ENCODE peak calls at places on chromosomes 6 and 20, in nine cellular contexts. L is upper lobe of right lung; W is GM23248; N is CD8-positive, alpha-beta T cell; S is left lung; D is fibroblast of lung; T is GM12878; G is left ventricle myocardium inferior; U is upper lobe of left lung. K is an unnamed sample. For H3K27me3 and H3K4me1, the result is how much of the 10 kb centered on the place peaks cover.

GRCh38 chr6:131381052-131381451 is 192.0 kb upstream of the ARG1 start:
- DNase-seq in T (no peak), S (no peak), D (no peak), W (no peak), L (no peak), U (no peak), N (no peak), G (no peak), K (no peak)

GRCh38 chr6:11710221-11710836 is 68.3 kb downstream of the ADTRP start:
- DNase-seq in N (peak), T (no peak), D (no peak), L (no peak), U (no peak), G (no peak), W (no peak), S (no peak), K (no peak)

GRCh38 chr20:35604444-35604750 is 11.2 kb upstream of the SPAG4 start:
- DNase-seq in N (no peak), W (peak), L (peak), D (no peak), T (no peak), G (no peak), U (no peak), S (no peak), K (no peak)

GRCh38 chr6:109241199-109241598 is 141.1 kb downstream of the CD164 start:
- DNase-seq in W (peak), L (no peak), U (no peak), D (peak), T (no peak), N (no peak), G (no peak), S (no peak), K (no peak)

GRCh38 chr6:35635601-35636597 is 52.8 kb downstream of the FKBP5 start:
- DNase-seq in D (peak), G (no peak), S (no peak), N (no peak), U (no peak), W (no peak), L (no peak), T (no peak), K (no peak)

GRCh38 chr6:170085475-170086401 is 205.1 kb downstream of the DLL1 start:
- DNase-seq in U (peak), W (no peak), L (peak), G (peak), N (peak), S (peak), D (no peak), T (no peak), K (no peak)

GRCh38 chr6:55474386-55474785 is 104.6 kb downstream of the HMGCLL1 start:
- DNase-seq in W (peak), S (no peak), D (no peak), G (no peak), T (no peak), N (no peak), U (no peak), L (no peak), K (no peak)

GRCh38 chr6:129599467-129599866 is 110.5 kb downstream of the ARHGAP18 start:
- DNase-seq in L (no peak), U (no peak), T (no peak), W (no peak), G (no peak), D (no peak), N (no peak), S (no peak), K (no peak)

GRCh38 chr6:70686548-70687133 is 19.0 kb downstream of the SMAP1 start:
- DNase-seq in G (no peak), N (no peak), U (no peak), D (peak), W (peak), L (no peak), T (no peak), S (no peak), K (no peak)

GRCh38 chr6:121800047-121800446 is 364.6 kb downstream of the GJA1 start:
- DNase-seq in G (no peak), U (no peak), T (no peak), S (no peak), L (no peak), D (no peak), N (no peak), W (peak), K (no peak)

GRCh38 chr6:155646443-155646842 is 190.8 kb upstream of the NOX3 start:
- DNase-seq in U (no peak), D (peak), L (no peak), W (no peak), S (no peak), T (no peak), N (no peak), G (no peak), K (no peak)

GRCh38 chr6:87789198-87789899 is 87.3 kb upstream of the AKIRIN2 start:
- DNase-seq in N (no peak), S (peak), L (no peak), W (peak), T (no peak), U (no peak), G (no peak), D (peak), K (no peak)

GRCh38 chr6:129684903-129685639 is 24.9 kb downstream of the ARHGAP18 start:
- DNase-seq in W (no peak), T (no peak), D (no peak), U (no peak), L (no peak), G (no peak), N (no peak), S (no peak), K (no peak)

GRCh38 chr6:139977887-139978332 is 603.5 kb upstream of the CITED2 start:
- DNase-seq in N (no peak), D (peak), L (no peak), W (peak), T (no peak), U (no peak), G (no peak), S (no peak), K (no peak)

GRCh38 chr6:27091661-27092315 is 155.7 kb upstream of the PRSS16 start:
- DNase-seq in T (peak), D (peak), S (no peak), G (no peak), W (peak), L (no peak), N (no peak), U (peak), K (no peak)

GRCh38 chr20:59159091-59159821 is 4.4 kb upstream of the ZNF831 start:
- DNase-seq in S (no peak), D (no peak), T (no peak), W (no peak), L (no peak), N (peak), U (no peak), G (no peak), K (no peak)

GRCh38 chr6:20341564-20341963 is 60.1 kb upstream of the E2F3 start:
- DNase-seq in U (no peak), L (no peak), D (no peak), T (no peak), S (no peak), G (no peak), W (no peak), N (no peak), K (no peak)

GRCh38 chr6:22147983-22148797 is 148.6 kb downstream of the PRL start:
- DNase-seq in G (no peak), S (peak), N (no peak), T (no peak), U (no peak), D (peak), L (no peak), W (peak), K (no peak)

GRCh38 chr6:99993533-99994251 is at the start of gene MCHR2:
- DNase-seq in T (no peak), S (no peak), D (no peak), W (peak), U (peak), N (no peak), L (peak), G (no peak), K (no peak)

GRCh38 chr6:147227770-147228320 is 23.6 kb downstream of the STXBP5 start:
- DNase-seq in G (no peak), L (no peak), T (no peak), S (no peak), W (peak), N (no peak), U (no peak), D (no peak), K (no peak)

GRCh38 chr6:45543298-45544235 is 165.8 kb upstream of the SUPT3H start:
- DNase-seq in W (peak), S (no peak), N (no peak), T (no peak), D (peak), U (no peak), G (no peak), L (no peak), K (no peak)

GRCh38 chr6:74044417-74045096 is 348.6 kb downstream of the CD109 start:
- DNase-seq in N (no peak), S (no peak), D (peak), T (no peak), W (peak), G (no peak), L (no peak), U (no peak), K (no peak)

GRCh38 chr6:129096651-129097290 is 213.8 kb downstream of the LAMA2 start:
- DNase-seq in T (no peak), U (no peak), N (no peak), W (no peak), G (no peak), S (no peak), L (no peak), D (no peak), K (no peak)

GRCh38 chr20:20887593-20888272 is 175.3 kb upstream of the RALGAPA2 start:
- DNase-seq in D (no peak), U (peak), N (no peak), T (no peak), L (no peak), G (no peak), W (no peak), S (no peak), K (no peak)
- H3K27me3 ChIP-seq in D (under half), U (under half), N (under half), T (under half), L (under half), G (half or more), W (under half), S (under half), K (under half)

DNA sequence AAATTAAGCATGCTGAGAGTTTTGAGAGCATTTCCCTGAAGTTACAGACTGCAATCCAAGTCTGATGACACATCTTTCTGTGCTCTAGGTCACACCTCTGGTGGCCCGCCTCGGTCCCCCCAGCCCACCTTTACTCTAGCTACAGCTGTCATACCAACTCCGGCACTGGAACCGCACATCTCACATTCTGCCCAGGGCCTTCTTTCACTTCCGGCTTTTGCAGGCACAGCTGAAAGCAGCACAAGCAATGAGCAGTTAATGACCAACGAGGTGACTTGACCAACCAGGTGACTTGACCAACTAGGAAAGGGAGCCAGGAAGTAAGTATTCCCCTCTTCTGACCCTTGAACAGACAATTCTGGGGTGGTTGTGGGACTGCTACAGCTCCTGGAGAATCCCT is 88.6 kb upstream of the MOCS1 start:
- DNase-seq in L (no peak), N (no peak), U (no peak), G (no peak), W (no peak), D (no peak), S (no peak), T (peak), K (no peak)
- H3K4me3 ChIP-seq in L (no peak), N (no peak), U (no peak), G (no peak), W (no peak), D (no peak), S (no peak), T (no peak), K (no peak)

DNA sequence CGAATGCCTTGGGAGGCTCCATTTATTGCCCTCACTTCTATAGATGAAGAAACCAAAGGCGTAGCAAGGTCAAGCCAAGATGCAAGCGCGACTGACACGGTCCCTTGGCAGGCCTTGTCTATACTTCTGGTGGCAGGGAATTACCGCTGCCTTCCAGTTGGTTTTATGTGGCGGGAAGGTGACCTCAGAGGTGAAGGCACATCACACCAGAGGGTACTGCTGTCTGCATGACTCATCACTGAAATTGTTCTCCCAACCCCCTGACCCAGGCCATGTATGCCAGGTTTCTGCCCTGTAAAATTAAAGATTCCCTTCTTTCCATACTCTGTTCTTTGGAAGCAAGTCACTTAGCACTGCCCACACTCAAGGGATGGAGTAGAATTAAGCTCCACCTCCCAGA is 36.1 kb upstream of the NAA20 start:
- DNase-seq in S (no peak), U (no peak), D (peak), L (no peak), G (no peak), N (no peak), W (peak), T (no peak), K (no peak)
- H3K4me1 ChIP-seq in S (under half), U (half or more), D (under half), L (half or more), G (half or more), N (under half), W (half or more), T (under half), K (half or more)

DNA sequence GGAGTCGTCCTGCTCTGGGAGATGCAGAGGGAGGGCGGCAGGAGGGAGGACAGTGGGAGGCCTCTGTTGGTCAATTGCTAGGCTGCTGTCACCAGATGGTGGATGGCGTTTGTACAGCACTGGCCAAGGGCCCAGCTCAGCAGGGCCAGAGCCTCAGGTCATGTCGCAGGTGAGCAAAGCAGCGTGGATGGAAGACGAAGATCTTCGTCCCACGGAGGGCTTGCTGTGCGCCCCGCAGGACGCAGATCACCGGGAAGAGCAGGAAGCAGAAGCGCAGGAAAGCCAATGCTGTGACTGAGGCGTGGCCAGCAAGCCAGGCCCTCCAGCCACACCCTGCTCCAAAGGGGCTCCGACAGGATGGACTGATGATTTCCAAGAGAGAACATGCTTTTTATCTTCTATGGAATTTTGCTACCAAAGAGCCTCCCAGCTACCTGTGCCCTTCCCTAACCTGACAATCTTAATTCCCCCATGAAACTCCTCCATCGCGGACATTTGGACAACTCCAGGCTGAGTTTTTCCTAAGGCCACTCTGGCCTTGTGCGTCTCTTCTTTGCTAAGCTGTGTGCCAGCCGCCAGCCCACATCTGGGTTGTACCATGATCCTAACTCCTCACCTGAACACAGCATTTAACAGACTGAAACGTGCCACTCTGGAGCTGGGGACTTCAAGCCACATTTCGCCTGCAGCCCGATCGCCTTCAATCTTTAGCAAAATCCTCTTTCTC is 3.5 kb upstream of the SLCO4A1 start:
- DNase-seq in S (no peak), U (peak), W (no peak), G (no peak), L (no peak), D (no peak), T (no peak), N (no peak), K (no peak)
- H3K27me3 ChIP-seq in S (under half), U (under half), W (under half), G (half or more), L (under half), D (under half), T (under half), N (under half), K (under half)

GRCh38 chr6:85498596-85499258 is 48.8 kb downstream of the NT5E start:
- DNase-seq in S (no peak), N (no peak), T (no peak), D (peak), U (no peak), L (no peak), W (peak), G (no peak), K (no peak)

GRCh38 chr6:85494551-85495337 is 44.9 kb downstream of the NT5E start:
- DNase-seq in L (no peak), S (no peak), D (peak), W (peak), N (no peak), T (no peak), G (no peak), U (no peak), K (no peak)

GRCh38 chr6:85496009-85496579 is 46.2 kb downstream of the NT5E start:
- DNase-seq in U (no peak), T (no peak), S (no peak), G (no peak), W (no peak), D (no peak), N (no peak), L (no peak), K (no peak)

GRCh38 chr6:85493389-85493788 is 43.5 kb downstream of the NT5E start:
- DNase-seq in S (no peak), N (no peak), T (no peak), G (no peak), D (no peak), L (no peak), W (no peak), U (no peak), K (no peak)

DNA sequence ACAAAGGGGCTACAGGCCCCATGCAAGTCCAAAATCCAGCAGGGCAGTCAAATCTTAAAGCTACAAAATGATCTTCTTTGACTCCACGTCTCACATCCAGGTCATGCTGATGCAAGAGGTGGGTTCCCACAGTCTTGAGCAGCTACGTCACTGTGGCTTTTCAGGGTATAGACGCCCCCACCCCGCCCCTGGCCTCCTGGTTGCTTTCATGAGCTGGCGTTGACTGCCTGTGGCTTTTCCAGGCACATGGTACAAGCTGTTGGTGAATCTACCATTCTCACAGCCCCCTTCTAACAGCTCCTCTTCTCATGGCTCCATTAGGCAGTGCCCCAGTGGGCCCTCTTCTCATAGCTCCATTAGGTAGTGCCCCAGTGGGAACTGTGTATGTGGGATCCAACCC is 47.0 kb downstream of the NT5E start:
- DNase-seq in S (no peak), L (no peak), N (no peak), W (no peak), T (no peak), D (no peak), G (no peak), U (no peak), K (no peak)
- H3K4me3 ChIP-seq in S (no peak), L (no peak), N (no peak), W (no peak), T (no peak), D (no peak), G (no peak), U (no peak), K (no peak)

GRCh38 chr6:150615967-150616366 is 16.3 kb downstream of the PLEKHG1 start:
- DNase-seq in U (no peak), D (no peak), S (no peak), G (no peak), L (no peak), T (no peak), N (no peak), W (no peak), K (no peak)

GRCh38 chr6:150620244-150620643 is 20.6 kb downstream of the PLEKHG1 start:
- DNase-seq in S (no peak), L (no peak), D (no peak), G (no peak), T (no peak), N (no peak), W (no peak), U (no peak), K (no peak)

GRCh38 chr6:150617062-150617461 is 17.4 kb downstream of the PLEKHG1 start:
- DNase-seq in G (no peak), W (no peak), L (no peak), T (no peak), N (no peak), U (no peak), D (no peak), S (no peak), K (no peak)

GRCh38 chr6:150616581-150616980 is 16.9 kb downstream of the PLEKHG1 start:
- DNase-seq in T (no peak), D (no peak), G (no peak), W (no peak), S (no peak), N (no peak), U (no peak), L (no peak), K (no peak)

GRCh38 chr6:150617496-150618460 is 18.1 kb downstream of the PLEKHG1 start:
- DNase-seq in G (no peak), W (no peak), T (no peak), D (no peak), L (no peak), N (no peak), U (no peak), S (no peak), K (no peak)
- H3K4me1 ChIP-seq in G (half or more), W (under half), T (under half), D (under half), L (under half), N (under half), U (under half), S (under half), K (under half)

DNA sequence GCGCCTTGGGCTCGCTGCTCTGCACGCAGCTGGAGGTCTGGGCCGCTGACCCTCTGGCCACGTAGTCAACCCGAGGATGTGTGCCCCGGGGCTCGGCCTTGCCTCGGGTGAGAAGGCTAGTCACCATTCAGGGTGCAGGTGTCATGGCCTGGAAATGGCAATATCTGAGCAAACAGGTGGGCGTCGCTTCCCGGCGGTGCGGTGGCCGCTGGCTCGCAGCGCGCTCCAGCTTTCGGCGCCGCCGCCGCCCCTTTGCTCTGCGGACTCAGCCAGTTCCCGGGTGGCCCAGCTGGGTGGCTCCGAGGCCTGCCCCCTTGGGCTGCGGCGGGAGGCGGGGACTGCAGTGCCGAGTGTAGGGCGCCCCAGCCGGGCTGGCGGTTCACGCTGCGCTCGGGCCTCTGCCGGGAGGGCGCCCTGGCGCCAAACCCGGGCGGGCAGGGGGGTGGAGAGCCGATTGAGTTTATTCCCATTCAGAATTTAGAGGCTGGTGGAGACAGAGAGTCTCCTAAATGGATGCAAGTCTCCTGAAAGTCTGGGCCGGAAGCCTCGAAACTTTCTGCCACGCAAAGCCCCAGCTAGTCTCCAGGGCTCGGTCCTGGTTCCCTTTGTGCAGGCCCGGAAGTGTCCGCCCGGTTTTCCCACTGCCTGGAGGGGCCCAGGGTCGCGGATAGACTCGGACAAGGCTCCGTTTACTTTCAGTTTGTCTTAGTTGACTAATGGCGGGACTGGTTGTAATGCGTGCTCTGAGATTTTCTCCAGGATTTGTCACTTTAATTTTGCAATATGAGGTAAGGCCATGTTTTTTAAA is 11.3 kb upstream of the TFAP2A start:
- DNase-seq in S (no peak), U (peak), L (no peak), W (peak), D (no peak), N (no peak), T (no peak), G (no peak), K (no peak)
- H3K27me3 ChIP-seq in S (half or more), U (half or more), L (under half), W (under half), D (under half), N (half or more), T (under half), G (half or more), K (under half)